ENCODE peak calls at places on chromosome 12, in ten cellular contexts. One of them, this sample, is unnamed. For H3K27me3, the result is how much of the 10 kb centered on the place peaks cover.

GRCh38 chr12:990308-990648 is 745 bp upstream of the ERC1 start:
- DNase-seq in tibial nerve: peak
- DNase-seq in heart left ventricle: no peak
- DNase-seq in stomach: peak
- DNase-seq in HCT116: no peak
- DNase-seq in uterus: peak
- DNase-seq in body of pancreas: peak
- DNase-seq in adrenal gland: peak
- DNase-seq in suprapubic skin: peak
- DNase-seq in Peyer's patch: peak
- DNase-seq in this sample: no peak

GRCh38 chr12:121731473-121731872 is 18.9 kb downstream of the TMEM120B start:
- DNase-seq in uterus: no peak
- DNase-seq in HCT116: no peak
- DNase-seq in Peyer's patch: no peak
- DNase-seq in tibial nerve: no peak
- DNase-seq in body of pancreas: no peak
- DNase-seq in stomach: no peak
- DNase-seq in heart left ventricle: no peak
- DNase-seq in suprapubic skin: no peak
- DNase-seq in adrenal gland: no peak
- DNase-seq in this sample: no peak

GRCh38 chr12:100186071-100186470 is 14.5 kb upstream of the ACTR6 start:
- DNase-seq in adrenal gland: no peak
- DNase-seq in uterus: no peak
- DNase-seq in HCT116: no peak
- DNase-seq in suprapubic skin: no peak
- DNase-seq in body of pancreas: no peak
- DNase-seq in stomach: no peak
- DNase-seq in heart left ventricle: no peak
- DNase-seq in Peyer's patch: no peak
- DNase-seq in tibial nerve: no peak
- DNase-seq in this sample: no peak

GRCh38 chr12:92978607-92979006 is 49.5 kb upstream of the EEA1 start:
- DNase-seq in HCT116: no peak
- DNase-seq in stomach: no peak
- DNase-seq in Peyer's patch: no peak
- DNase-seq in body of pancreas: no peak
- DNase-seq in uterus: no peak
- DNase-seq in adrenal gland: no peak
- DNase-seq in heart left ventricle: no peak
- DNase-seq in tibial nerve: no peak
- DNase-seq in suprapubic skin: no peak
- DNase-seq in this sample: no peak

GRCh38 chr12:23534196-23534595 is 415.3 kb downstream of the SOX5 start:
- DNase-seq in suprapubic skin: no peak
- DNase-seq in Peyer's patch: no peak
- DNase-seq in tibial nerve: no peak
- DNase-seq in body of pancreas: no peak
- DNase-seq in stomach: no peak
- DNase-seq in uterus: no peak
- DNase-seq in adrenal gland: no peak
- DNase-seq in HCT116: no peak
- DNase-seq in heart left ventricle: no peak
- DNase-seq in this sample: no peak

GRCh38 chr12:92408072-92408900 is 262.6 kb upstream of the BTG1 start:
- DNase-seq in suprapubic skin: no peak
- DNase-seq in Peyer's patch: peak
- DNase-seq in uterus: no peak
- DNase-seq in body of pancreas: peak
- DNase-seq in heart left ventricle: no peak
- DNase-seq in HCT116: peak
- DNase-seq in tibial nerve: peak
- DNase-seq in adrenal gland: peak
- DNase-seq in stomach: peak
- DNase-seq in this sample: no peak

GRCh38 chr12:116130431-116130830 is 147.1 kb downstream of the MED13L start:
- DNase-seq in Peyer's patch: no peak
- DNase-seq in tibial nerve: no peak
- DNase-seq in HCT116: no peak
- DNase-seq in adrenal gland: no peak
- DNase-seq in suprapubic skin: no peak
- DNase-seq in uterus: no peak
- DNase-seq in stomach: no peak
- DNase-seq in body of pancreas: no peak
- DNase-seq in heart left ventricle: no peak
- DNase-seq in this sample: no peak

GRCh38 chr12:47981496-47982260 is 18.3 kb downstream of the TMEM106C start:
- DNase-seq in body of pancreas: no peak
- DNase-seq in adrenal gland: no peak
- DNase-seq in HCT116: no peak
- DNase-seq in suprapubic skin: no peak
- DNase-seq in Peyer's patch: peak
- DNase-seq in uterus: no peak
- DNase-seq in tibial nerve: no peak
- DNase-seq in stomach: no peak
- DNase-seq in heart left ventricle: no peak
- DNase-seq in this sample: no peak

GRCh38 chr12:2697057-2697456 is 97.7 kb upstream of the FKBP4 start:
- DNase-seq in tibial nerve: no peak
- DNase-seq in stomach: no peak
- DNase-seq in body of pancreas: no peak
- DNase-seq in HCT116: no peak
- DNase-seq in suprapubic skin: no peak
- DNase-seq in uterus: no peak
- DNase-seq in Peyer's patch: no peak
- DNase-seq in heart left ventricle: no peak
- DNase-seq in adrenal gland: no peak
- DNase-seq in this sample: no peak

GRCh38 chr12:121628536-121628935 is 2.2 kb downstream of the ORAI1 start:
- DNase-seq in HCT116: no peak
- DNase-seq in stomach: no peak
- DNase-seq in heart left ventricle: no peak
- DNase-seq in suprapubic skin: no peak
- DNase-seq in body of pancreas: no peak
- DNase-seq in uterus: no peak
- DNase-seq in adrenal gland: no peak
- DNase-seq in tibial nerve: no peak
- DNase-seq in Peyer's patch: no peak
- DNase-seq in this sample: no peak

GRCh38 chr12:39617887-39618286 is 1.7 kb downstream of the ABCD2 start:
- DNase-seq in Peyer's patch: no peak
- DNase-seq in suprapubic skin: no peak
- DNase-seq in HCT116: no peak
- DNase-seq in tibial nerve: no peak
- DNase-seq in adrenal gland: no peak
- DNase-seq in heart left ventricle: no peak
- DNase-seq in body of pancreas: no peak
- DNase-seq in uterus: no peak
- DNase-seq in stomach: no peak
- DNase-seq in this sample: no peak

GRCh38 chr12:90970471-90970870 is 15.5 kb upstream of the CCER1 start:
- DNase-seq in adrenal gland: no peak
- DNase-seq in Peyer's patch: no peak
- DNase-seq in stomach: no peak
- DNase-seq in HCT116: no peak
- DNase-seq in uterus: no peak
- DNase-seq in tibial nerve: no peak
- DNase-seq in suprapubic skin: no peak
- DNase-seq in body of pancreas: no peak
- DNase-seq in heart left ventricle: no peak
- DNase-seq in this sample: no peak

GRCh38 chr12:124915249-124916236 is 1.1 kb upstream of the UBC start:
- DNase-seq in tibial nerve: peak
- DNase-seq in HCT116: no peak
- DNase-seq in suprapubic skin: peak
- DNase-seq in heart left ventricle: peak
- DNase-seq in Peyer's patch: peak
- DNase-seq in uterus: no peak
- DNase-seq in adrenal gland: no peak
- DNase-seq in body of pancreas: peak
- DNase-seq in stomach: peak
- DNase-seq in this sample: no peak

GRCh38 chr12:124917841-124918621 is 3.6 kb upstream of the UBC start:
- DNase-seq in body of pancreas: no peak
- DNase-seq in heart left ventricle: no peak
- DNase-seq in uterus: no peak
- DNase-seq in suprapubic skin: no peak
- DNase-seq in adrenal gland: peak
- DNase-seq in Peyer's patch: no peak
- DNase-seq in tibial nerve: no peak
- DNase-seq in HCT116: no peak
- DNase-seq in stomach: no peak
- DNase-seq in this sample: no peak

GRCh38 chr12:124917135-124917840 is 2.8 kb upstream of the UBC start:
- DNase-seq in tibial nerve: peak
- DNase-seq in adrenal gland: peak
- DNase-seq in uterus: peak
- DNase-seq in heart left ventricle: peak
- DNase-seq in suprapubic skin: peak
- DNase-seq in Peyer's patch: peak
- DNase-seq in HCT116: peak
- DNase-seq in stomach: peak
- DNase-seq in body of pancreas: peak
- DNase-seq in this sample: no peak

GRCh38 chr12:124914392-124915248 is at the start of gene UBC:
- DNase-seq in Peyer's patch: peak
- DNase-seq in suprapubic skin: peak
- DNase-seq in uterus: peak
- DNase-seq in heart left ventricle: peak
- DNase-seq in stomach: peak
- DNase-seq in HCT116: peak
- DNase-seq in body of pancreas: peak
- DNase-seq in tibial nerve: peak
- DNase-seq in adrenal gland: peak
- DNase-seq in this sample: no peak

DNA sequence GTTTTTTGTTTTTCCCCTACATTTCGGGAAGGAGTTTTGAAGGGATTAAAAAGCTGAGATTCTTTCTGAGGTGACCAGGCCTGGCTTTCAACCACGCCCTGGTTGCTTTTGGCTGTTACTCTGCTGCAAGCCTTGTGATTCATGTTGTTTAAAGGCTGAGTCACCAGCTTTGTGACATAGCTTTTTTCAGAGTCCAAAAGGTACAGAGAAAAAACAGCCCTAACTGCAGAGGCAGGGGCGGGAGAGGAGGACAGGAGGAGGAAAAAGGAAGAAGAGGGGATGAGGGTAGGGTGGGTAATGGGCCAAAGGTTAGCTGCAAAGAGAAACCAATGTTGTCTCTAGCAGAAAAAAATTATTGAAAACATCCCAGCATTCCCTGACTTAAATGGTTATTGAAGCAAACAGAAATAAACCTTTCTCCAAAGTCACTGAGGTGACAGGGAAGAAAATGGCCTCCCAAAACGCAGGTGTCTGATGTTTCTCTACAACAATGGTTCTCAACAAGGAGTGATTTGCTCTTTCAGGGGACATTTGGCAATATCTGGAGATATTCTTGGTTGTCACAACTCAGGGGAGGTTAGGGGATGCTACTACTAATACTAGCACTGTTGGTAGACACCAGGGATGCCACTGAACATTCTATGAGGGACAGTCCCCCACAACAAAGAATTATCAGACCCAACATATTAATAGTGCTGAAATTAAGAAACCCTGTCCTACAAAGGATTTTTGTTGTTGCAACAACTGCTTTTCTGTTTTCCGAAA is 2.1 kb upstream of the UBC start:
- DNase-seq in tibial nerve: peak
- DNase-seq in stomach: peak
- DNase-seq in HCT116: peak
- DNase-seq in suprapubic skin: peak
- DNase-seq in uterus: peak
- DNase-seq in body of pancreas: peak
- DNase-seq in adrenal gland: peak
- DNase-seq in heart left ventricle: peak
- DNase-seq in Peyer's patch: peak
- DNase-seq in this sample: no peak
- TF ChIP-seq POLR2A in tibial nerve: peak
- TF ChIP-seq POLR2A in stomach: no peak
- TF ChIP-seq POLR2A in HCT116: no peak
- TF ChIP-seq POLR2A in suprapubic skin: peak
- TF ChIP-seq POLR2A in uterus: peak
- TF ChIP-seq POLR2A in body of pancreas: peak
- TF ChIP-seq POLR2A in adrenal gland: no peak
- TF ChIP-seq POLR2A in heart left ventricle: peak
- TF ChIP-seq POLR2A in Peyer's patch: peak
- TF ChIP-seq POLR2A in this sample: peak

GRCh38 chr12:51950682-51951198 is 759 bp upstream of the ACVR1B start:
- DNase-seq in Peyer's patch: no peak
- DNase-seq in uterus: no peak
- DNase-seq in HCT116: no peak
- DNase-seq in body of pancreas: no peak
- DNase-seq in tibial nerve: no peak
- DNase-seq in adrenal gland: no peak
- DNase-seq in suprapubic skin: no peak
- DNase-seq in heart left ventricle: no peak
- DNase-seq in stomach: no peak
- DNase-seq in this sample: no peak
- H3K27me3 ChIP-seq in Peyer's patch: under half
- H3K27me3 ChIP-seq in uterus: under half
- H3K27me3 ChIP-seq in HCT116: under half
- H3K27me3 ChIP-seq in body of pancreas: under half
- H3K27me3 ChIP-seq in tibial nerve: under half
- H3K27me3 ChIP-seq in adrenal gland: under half
- H3K27me3 ChIP-seq in suprapubic skin: under half
- H3K27me3 ChIP-seq in heart left ventricle: under half
- H3K27me3 ChIP-seq in stomach: under half
- H3K27me3 ChIP-seq in this sample: under half

DNA sequence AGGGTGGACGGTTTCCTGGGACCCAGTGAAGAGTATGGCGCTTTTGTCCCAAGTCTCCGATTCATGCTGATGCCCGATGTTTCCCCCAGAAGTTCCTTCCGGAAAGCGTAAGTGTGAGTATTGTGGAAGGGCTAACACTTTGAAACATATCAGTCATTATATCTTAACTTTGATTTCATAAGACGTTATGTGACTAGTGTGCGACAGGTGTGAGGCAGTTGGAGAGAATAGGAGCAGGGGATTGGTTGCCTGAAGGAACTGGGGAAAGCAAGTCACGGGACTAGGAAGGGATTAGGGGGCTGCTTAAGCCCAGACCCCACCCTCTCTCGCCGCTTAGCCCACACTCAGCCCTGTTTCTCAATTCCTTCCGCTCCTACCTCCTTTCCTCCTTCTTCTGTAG is 154.9 kb downstream of the CHST11 start:
- DNase-seq in adrenal gland: no peak
- DNase-seq in uterus: no peak
- DNase-seq in suprapubic skin: no peak
- DNase-seq in stomach: no peak
- DNase-seq in tibial nerve: no peak
- DNase-seq in heart left ventricle: no peak
- DNase-seq in Peyer's patch: no peak
- DNase-seq in body of pancreas: no peak
- DNase-seq in HCT116: no peak
- DNase-seq in this sample: no peak
- TF ChIP-seq POLR2A in adrenal gland: no peak
- TF ChIP-seq POLR2A in uterus: no peak
- TF ChIP-seq POLR2A in suprapubic skin: no peak
- TF ChIP-seq POLR2A in stomach: no peak
- TF ChIP-seq POLR2A in tibial nerve: no peak
- TF ChIP-seq POLR2A in heart left ventricle: no peak
- TF ChIP-seq POLR2A in Peyer's patch: no peak
- TF ChIP-seq POLR2A in body of pancreas: no peak
- TF ChIP-seq POLR2A in HCT116: no peak
- TF ChIP-seq POLR2A in this sample: no peak

GRCh38 chr12:132282950-132283771 is 46.2 kb downstream of the GALNT9 start:
- DNase-seq in stomach: no peak
- DNase-seq in HCT116: no peak
- DNase-seq in uterus: no peak
- DNase-seq in adrenal gland: no peak
- DNase-seq in tibial nerve: no peak
- DNase-seq in heart left ventricle: no peak
- DNase-seq in suprapubic skin: no peak
- DNase-seq in Peyer's patch: no peak
- DNase-seq in body of pancreas: no peak
- DNase-seq in this sample: no peak
- H3K27me3 ChIP-seq in stomach: under half
- H3K27me3 ChIP-seq in HCT116: under half
- H3K27me3 ChIP-seq in uterus: under half
- H3K27me3 ChIP-seq in adrenal gland: under half
- H3K27me3 ChIP-seq in tibial nerve: half or more
- H3K27me3 ChIP-seq in heart left ventricle: half or more
- H3K27me3 ChIP-seq in suprapubic skin: half or more
- H3K27me3 ChIP-seq in Peyer's patch: under half
- H3K27me3 ChIP-seq in body of pancreas: under half
- H3K27me3 ChIP-seq in this sample: half or more

This sample was measured in esophagus squamous epithelium.